ENCODE peak calls at places on chromosome 12, in four cellular contexts. P, G, W and X are unnamed samples.
A peak's percentile ranks its signal among the peaks of the same experiment; 100 is the strongest.

GRCh38 chr12:102061096-102061555 is 665 bp downstream of the WASHC3 start:
- DNase-seq in P (no peak), G (peak; percentile 14), W (no peak), X (no peak)

GRCh38 chr12:52349196-52349595 is 18.1 kb downstream of the KRT85 start:
- DNase-seq in P (no peak), G (no peak), W (no peak), X (no peak)

GRCh38 chr12:51868821-51869489 is 18.9 kb upstream of the ANKRD33 start:
- DNase-seq in P (no peak), G (no peak), W (no peak), X (peak; percentile 53)

GRCh38 chr12:46603776-46604456 is 221.9 kb downstream of the SLC38A4 start:
- DNase-seq in P (no peak), G (no peak), W (no peak), X (no peak)

GRCh38 chr12:61546296-61546695 is 713.9 kb upstream of the USP15 start:
- DNase-seq in P (no peak), G (no peak), W (peak; percentile 3), X (no peak)

GRCh38 chr12:32302218-32302826 is 97.0 kb upstream of the FGD4 start:
- DNase-seq in P (no peak), G (peak; percentile 32), W (no peak), X (no peak)

GRCh38 chr12:98606367-98606985 is 13.0 kb downstream of the SLC25A3 start:
- DNase-seq in P (no peak), G (peak; percentile 22), W (no peak), X (no peak)

GRCh38 chr12:27802511-27802910 is 22.5 kb upstream of the MANSC4 start:
- DNase-seq in P (no peak), G (peak; percentile 36), W (no peak), X (no peak)

GRCh38 chr12:27015730-27016076 is 1.5 kb upstream of the TM7SF3 start:
- DNase-seq in P (no peak), G (peak; percentile 73), W (no peak), X (no peak)

GRCh38 chr12:26118356-26118755 is 6.5 kb downstream of the BHLHE41 start:
- DNase-seq in P (no peak), G (no peak), W (no peak), X (no peak)

GRCh38 chr12:4717806-4718205 is 2.4 kb upstream of the GALNT8 start:
- DNase-seq in P (no peak), G (no peak), W (no peak), X (no peak)

GRCh38 chr12:37547611-37548010 is 769.0 kb upstream of the ALG10B start:
- DNase-seq in P (no peak), G (no peak), W (no peak), X (no peak)

GRCh38 chr12:92779902-92780301 is 77.1 kb downstream of the PLEKHG7 start:
- DNase-seq in P (no peak), G (peak; percentile 69), W (no peak), X (no peak)

GRCh38 chr12:120100630-120101029 is 15.9 kb downstream of the RAB35 start:
- DNase-seq in P (peak; percentile 46), G (peak; percentile 81), W (no peak), X (no peak)

GRCh38 chr12:120215766-120216735 is 15.1 kb upstream of the RPLP0 start:
- DNase-seq in P (no peak), G (no peak), W (no peak), X (no peak)

GRCh38 chr12:52267699-52268098 is 6.7 kb upstream of the KRT86 start:
- DNase-seq in P (no peak), G (no peak), W (no peak), X (no peak)

GRCh38 chr12:105469701-105470100 is 139.2 kb downstream of the C12orf75 start:
- DNase-seq in P (no peak), G (no peak), W (no peak), X (no peak)

GRCh38 chr12:94245984-94246383 is 97.6 kb downstream of the PLXNC1 start:
- DNase-seq in P (no peak), G (no peak), W (no peak), X (no peak)

GRCh38 chr12:85872497-85873091 is 1.5 kb upstream of the NTS start:
- DNase-seq in P (no peak), G (peak; percentile 69), W (peak; percentile 43), X (no peak)

GRCh38 chr12:99029502-99030271 is 384.6 kb downstream of the APAF1 start:
- DNase-seq in P (no peak), G (no peak), W (no peak), X (no peak)

GRCh38 chr12:39365364-39366001 is 77.4 kb downstream of the KIF21A start:
- DNase-seq in P (no peak), G (peak; percentile 5), W (no peak), X (no peak)

GRCh38 chr12:95169368-95169767 is 47.9 kb downstream of the FGD6 start:
- DNase-seq in P (no peak), G (peak; percentile 67), W (peak; percentile 95), X (no peak)

GRCh38 chr12:108629824-108630476 is 3.7 kb downstream of the SELPLG start:
- DNase-seq in P (no peak), G (peak; percentile 81), W (peak; percentile 81), X (no peak)

GRCh38 chr12:98544741-98545140 is 29.4 kb downstream of the TMPO start:
- DNase-seq in P (no peak), G (no peak), W (no peak), X (no peak)

GRCh38 chr12:81015510-81015909 is 62.4 kb upstream of the ACSS3 start:
- DNase-seq in P (no peak), G (no peak), W (peak; percentile 29), X (no peak)

GRCh38 chr12:53113307-53113706 is 10.0 kb downstream of the SOAT2 start:
- DNase-seq in P (no peak), G (no peak), W (no peak), X (no peak)

GRCh38 chr12:4441355-4442330 is 4.0 kb downstream of the FGF6 start:
- DNase-seq in P (no peak), G (no peak), W (peak; percentile 46), X (no peak)

GRCh38 chr12:94603434-94604068 is 46.8 kb downstream of the TMCC3 start:
- DNase-seq in P (no peak), G (no peak), W (no peak), X (no peak)

GRCh38 chr12:28868414-28868813 is 280.7 kb upstream of the FAR2 start:
- DNase-seq in P (no peak), G (no peak), W (no peak), X (no peak)

GRCh38 chr12:57842342-57843294 is 3.9 kb downstream of the CTDSP2 start:
- DNase-seq in P (no peak), G (no peak), W (no peak), X (no peak)

GRCh38 chr12:111788178-111788654 is 21.5 kb downstream of the ALDH2 start:
- DNase-seq in P (no peak), G (peak; percentile 83), W (no peak), X (no peak)

DNA sequence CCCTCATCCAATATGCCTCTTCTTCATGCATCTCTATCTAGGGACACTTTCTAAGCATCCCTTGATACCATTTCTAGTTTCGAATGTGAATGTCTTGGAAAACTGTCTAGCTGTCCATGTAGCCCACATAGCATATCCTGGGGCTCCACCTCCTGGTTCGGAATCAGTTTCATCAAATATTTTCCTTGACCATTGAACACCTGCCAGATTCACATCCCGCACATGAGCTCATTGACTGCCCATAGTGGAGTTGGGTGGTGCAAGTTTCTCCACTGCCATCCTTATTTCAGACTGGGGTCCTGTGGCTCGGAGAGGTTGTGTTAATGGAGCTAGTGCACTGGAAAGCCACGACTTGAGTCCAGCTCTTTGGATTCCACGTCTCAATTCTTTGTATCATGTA is 58.6 kb upstream of the TMEM263 start:
- DNase-seq in P (no peak), G (peak; percentile 44), W (no peak), X (no peak)
- TF ChIP-seq CTCF in P (no peak), G (peak; percentile 9), W (peak; percentile 28), X (peak; percentile 26)

GRCh38 chr12:59372971-59373370 is 222.9 kb upstream of the SLC16A7 start:
- DNase-seq in P (no peak), G (peak; percentile 40), W (peak; percentile 43), X (no peak)
- TF ChIP-seq CTCF in P (peak; percentile 56), G (peak; percentile 56), W (peak; percentile 59), X (peak; percentile 31)

DNA sequence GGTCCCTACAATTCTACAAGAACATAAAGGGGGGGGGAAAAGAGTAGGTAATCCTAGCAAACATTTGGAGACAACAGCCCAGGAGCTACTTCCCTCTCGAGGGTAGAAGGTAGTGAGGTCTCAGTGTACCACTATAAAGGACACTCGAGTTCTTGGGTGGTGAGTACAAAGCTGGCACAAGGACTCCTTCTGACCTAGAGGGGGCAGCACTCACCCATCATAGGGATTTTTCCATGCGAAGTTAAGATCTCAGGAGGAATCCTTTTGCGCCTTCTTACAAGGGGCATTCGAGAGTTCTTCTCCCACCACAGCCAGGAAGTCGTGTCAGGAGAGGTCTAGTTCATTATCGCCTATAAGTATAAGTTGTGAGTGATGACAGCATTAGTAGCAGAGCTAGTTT is 200.2 kb upstream of the RBM19 start:
- DNase-seq in P (peak; percentile 21), G (peak; percentile 80), W (no peak), X (no peak)
- TF ChIP-seq CTCF in P (peak; percentile 75), G (peak; percentile 79), W (no peak), X (peak; percentile 61)

GRCh38 chr12:47817272-47818006 is 2.3 kb downstream of the HDAC7 start:
- DNase-seq in P (no peak), G (no peak), W (no peak), X (no peak)
- TF ChIP-seq CTCF in P (peak; percentile 22), G (peak; percentile 44), W (peak; percentile 55), X (no peak)

DNA sequence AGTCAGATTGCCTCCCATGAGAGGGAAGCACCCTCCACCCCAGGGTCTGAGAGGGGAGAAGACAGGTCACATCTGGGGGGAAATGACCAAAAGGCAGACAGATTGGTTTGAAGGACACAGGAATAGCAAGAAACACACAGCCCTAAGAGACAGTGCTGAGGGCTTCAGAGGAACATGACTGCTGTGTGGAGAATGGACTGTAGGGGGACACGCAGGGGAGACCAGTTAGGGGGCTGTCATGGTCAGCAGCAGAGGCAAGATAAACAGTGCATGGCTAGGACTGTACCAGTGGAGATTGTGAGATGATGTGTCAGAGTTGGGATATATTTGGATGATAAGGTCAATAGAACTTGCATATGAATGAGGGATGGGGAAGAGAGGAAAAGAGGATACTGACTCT is 19.7 kb downstream of the SMUG1 start:
- DNase-seq in P (no peak), G (no peak), W (no peak), X (no peak)
- TF ChIP-seq CTCF in P (no peak), G (no peak), W (peak; percentile 28), X (no peak)

DNA sequence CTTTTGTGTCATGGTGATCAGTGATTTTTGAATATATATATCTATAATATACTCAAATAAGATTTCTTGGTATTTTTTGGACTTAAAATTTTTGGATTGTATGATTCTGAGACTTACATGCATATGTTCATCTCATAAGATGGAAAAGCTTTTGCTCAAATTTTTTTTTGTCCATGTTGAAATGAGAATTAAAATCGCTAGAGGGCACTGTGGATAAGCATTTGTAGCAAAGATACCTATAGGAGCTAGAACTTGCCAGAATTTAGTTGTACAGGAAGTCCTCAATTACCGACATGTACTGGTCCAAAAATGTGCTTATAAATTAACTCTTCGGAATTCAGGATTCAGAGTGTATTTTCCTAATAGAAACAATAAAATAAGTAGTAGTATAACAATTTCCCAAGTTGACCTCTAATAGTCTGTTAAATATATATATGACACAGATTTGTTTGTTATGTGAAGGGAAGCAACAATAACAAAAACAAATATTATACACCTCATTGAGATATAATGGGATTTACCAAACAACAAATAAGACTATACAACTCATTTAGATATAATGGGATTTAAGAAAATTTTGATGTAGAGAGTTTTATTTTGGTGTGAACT is 179.6 kb downstream of the TMEM117 start:
- DNase-seq in P (no peak), G (peak; percentile 77), W (peak; percentile 6), X (no peak)
- TF ChIP-seq CTCF in P (peak; percentile 70), G (peak; percentile 51), W (peak; percentile 49), X (peak; percentile 75)